ENCODE peak calls at places on chromosomes 2 and 18, in five cellular contexts. T, Y, K, R and G are unnamed samples.

GRCh38 chr2:113877651-113878594 is 12.0 kb upstream of the ACTR3 start:
- DNase-seq in T (no peak), Y (no peak), K (peak), R (peak), G (no peak)

GRCh38 chr2:163182764-163183354 is 344.3 kb upstream of the KCNH7 start:
- DNase-seq in T (no peak), Y (no peak), K (peak), R (peak), G (no peak)

GRCh38 chr2:21161122-21161521 is 37.4 kb downstream of the TDRD15 start:
- DNase-seq in T (no peak), Y (no peak), K (no peak), R (no peak), G (no peak)

GRCh38 chr2:102028470-102028869 is 36.7 kb downstream of the IL1R2 start:
- DNase-seq in T (no peak), Y (no peak), K (no peak), R (no peak), G (no peak)

GRCh38 chr18:42801706-42802105 is 313.8 kb downstream of the RIT2 start:
- DNase-seq in T (no peak), Y (no peak), K (peak), R (no peak), G (no peak)

GRCh38 chr2:220077488-220077887 is 450.1 kb downstream of the SLC4A3 start:
- DNase-seq in T (no peak), Y (no peak), K (peak), R (peak), G (no peak)

GRCh38 chr2:20061940-20062339 is 10.5 kb upstream of the LAPTM4A start:
- DNase-seq in T (no peak), Y (no peak), K (no peak), R (no peak), G (no peak)

GRCh38 chr2:102615620-102616436 is 3.5 kb upstream of the SLC9A2 start:
- DNase-seq in T (peak), Y (no peak), K (peak), R (peak), G (no peak)

GRCh38 chr2:144358979-144359541 is 160.9 kb downstream of the ZEB2 start:
- DNase-seq in T (no peak), Y (no peak), K (peak), R (peak), G (no peak)

GRCh38 chr2:20156826-20157605 is 67.9 kb downstream of the SDC1 start:
- DNase-seq in T (no peak), Y (no peak), K (no peak), R (no peak), G (no peak)

GRCh38 chr2:148594216-148594615 is 50.3 kb upstream of the EPC2 start:
- DNase-seq in T (no peak), Y (no peak), K (no peak), R (no peak), G (no peak)

GRCh38 chr2:178152977-178153376 is 40.7 kb downstream of the RBM45 start:
- DNase-seq in T (no peak), Y (no peak), K (no peak), R (no peak), G (no peak)

GRCh38 chr18:42045346-42045745 is 90.3 kb downstream of the PIK3C3 start:
- DNase-seq in T (no peak), Y (no peak), K (peak), R (peak), G (no peak)

GRCh38 chr2:238973038-238973772 is 125.3 kb downstream of the TWIST2 start:
- DNase-seq in T (no peak), Y (no peak), K (peak), R (peak), G (peak)

GRCh38 chr2:134927195-134927594 is 8.6 kb downstream of the CCNT2 start:
- DNase-seq in T (no peak), Y (no peak), K (peak), R (peak), G (no peak)

GRCh38 chr2:176650101-176650500 is 380.9 kb downstream of the MTX2 start:
- DNase-seq in T (no peak), Y (no peak), K (no peak), R (no peak), G (no peak)

GRCh38 chr2:109558076-109558882 is 55.5 kb downstream of the SEPTIN10 start:
- DNase-seq in T (no peak), Y (no peak), K (peak), R (peak), G (no peak)

GRCh38 chr2:74564222-74564621 is 9.7 kb downstream of the DOK1 start:
- DNase-seq in T (no peak), Y (no peak), K (peak), R (peak), G (no peak)

GRCh38 chr2:120442923-120443571 is 97.1 kb downstream of the INHBB start:
- DNase-seq in T (no peak), Y (no peak), K (no peak), R (no peak), G (no peak)

GRCh38 chr2:100831158-100831715 is 11.3 kb downstream of the NPAS2 start:
- DNase-seq in T (no peak), Y (no peak), K (peak), R (peak), G (no peak)

GRCh38 chr2:215536476-215536875 is 100.6 kb upstream of the FN1 start:
- DNase-seq in T (no peak), Y (no peak), K (peak), R (peak), G (no peak)

GRCh38 chr2:62550466-62550865 is 44.5 kb upstream of the TMEM17 start:
- DNase-seq in T (no peak), Y (no peak), K (no peak), R (peak), G (no peak)

GRCh38 chr2:170716851-170717598 is 1.9 kb downstream of the SP5 start:
- DNase-seq in T (peak), Y (no peak), K (peak), R (peak), G (no peak)

GRCh38 chr2:127014630-127015029 is 92.3 kb downstream of the BIN1 start:
- DNase-seq in T (no peak), Y (no peak), K (peak), R (peak), G (no peak)

GRCh38 chr2:69119104-69119503 is 106.1 kb downstream of the ANTXR1 start:
- DNase-seq in T (no peak), Y (no peak), K (no peak), R (no peak), G (no peak)
- TF ChIP-seq CTCF in T (no peak), Y (no peak), K (no peak), R (no peak), G (no peak)

GRCh38 chr2:158695287-158695686 is 99.8 kb upstream of the DAPL1 start:
- DNase-seq in T (no peak), Y (no peak), K (no peak), R (no peak), G (no peak)
- TF ChIP-seq CTCF in T (no peak), Y (no peak), K (no peak), R (no peak), G (no peak)

GRCh38 chr2:179899666-179900065 is 38.3 kb upstream of the ZNF385B start:
- DNase-seq in T (no peak), Y (no peak), K (no peak), R (no peak), G (no peak)

GRCh38 chr2:179900655-179901054 is 39.2 kb upstream of the ZNF385B start:
- DNase-seq in T (no peak), Y (no peak), K (peak), R (no peak), G (no peak)

GRCh38 chr2:179893616-179894015 is 32.2 kb upstream of the ZNF385B start:
- DNase-seq in T (no peak), Y (no peak), K (no peak), R (no peak), G (no peak)

GRCh38 chr2:179898873-179899272 is 37.5 kb upstream of the ZNF385B start:
- DNase-seq in T (no peak), Y (no peak), K (peak), R (peak), G (no peak)
- TF ChIP-seq CTCF in T (no peak), Y (peak), K (peak), R (peak), G (peak)

GRCh38 chr2:60230037-60230436 is 323.4 kb downstream of the BCL11A start:
- DNase-seq in T (no peak), Y (no peak), K (no peak), R (no peak), G (no peak)
- TF ChIP-seq CTCF in T (no peak), Y (no peak), K (no peak), R (no peak), G (no peak)

DNA sequence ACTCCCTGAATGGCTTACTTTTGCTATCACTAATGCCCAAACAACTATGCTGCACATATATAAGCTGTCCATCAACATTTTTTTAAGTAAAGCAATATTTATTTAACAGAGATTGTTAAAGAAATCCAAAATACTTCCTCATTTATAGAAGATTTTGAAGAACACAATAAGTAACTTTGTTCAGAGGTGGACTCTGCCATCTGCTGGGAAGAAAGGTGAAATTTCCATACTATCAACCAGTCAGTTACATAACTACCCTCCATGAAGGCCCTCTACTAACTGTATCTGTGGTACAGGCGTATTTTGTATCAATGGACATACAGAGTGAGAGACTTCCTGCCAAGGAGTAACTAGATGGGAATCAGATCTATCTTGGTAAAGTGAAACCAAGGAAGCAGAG is 106.0 kb downstream of the DTNB start:
- DNase-seq in T (no peak), Y (no peak), K (peak), R (peak), G (no peak)
- TF ChIP-seq CTCF in T (peak), Y (peak), K (peak), R (peak), G (peak)

GRCh38 chr2:70190413-70191243 is at the start of gene C2orf42:
- DNase-seq in T (peak), Y (peak), K (peak), R (peak), G (peak)
- TF ChIP-seq CTCF in T (no peak), Y (peak), K (peak), R (peak), G (no peak)